ENCODE peak calls at places on chromosomes 4 and X, in ten cellular contexts. I is GM04504; V is astrocyte of the spinal cord; S is substantia nigra; P is skeletal muscle cell; Q is activated naive CD4-positive, alpha-beta T cell; B is NAMALWA; K is uterus; L is HCT116; Y is activated CD8-positive, alpha-beta memory T cell treated with anti-CD3 and anti-CD28 coated beads for 48 hours. R is an unnamed sample.

GRCh38 chrX:9171841-9172240 is 137.9 kb upstream of the FAM9B start:
- DNase-seq in B (no peak), P (no peak), Y (no peak), L (no peak), V (peak; percentile 55), Q (no peak), S (no peak), K (no peak), I (peak; percentile 54), R (no peak)

GRCh38 chr4:105061720-105062119 is 85.0 kb upstream of the TET2 start:
- DNase-seq in Y (no peak), P (no peak), I (no peak), B (no peak), V (peak; percentile 10), Q (no peak), L (no peak), K (no peak), S (no peak), R (no peak)

GRCh38 chrX:1535241-1536041 is 1.5 kb downstream of the P2RY8 start:
- DNase-seq in S (no peak), Y (peak; percentile 29), B (peak; percentile 64), K (no peak), Q (no peak), P (no peak), L (no peak), I (no peak), V (no peak), R (peak; percentile 82)

GRCh38 chr4:20017439-20017838 is 234.3 kb upstream of the SLIT2 start:
- DNase-seq in P (no peak), S (no peak), V (no peak), B (no peak), Q (no peak), L (no peak), I (no peak), K (no peak), Y (no peak), R (no peak)

GRCh38 chr4:177455591-177455990 is 13.4 kb upstream of the AGA start:
- DNase-seq in P (peak; percentile 73), Y (no peak), B (no peak), I (no peak), Q (no peak), S (no peak), V (peak; percentile 5), K (no peak), L (no peak), R (no peak)

GRCh38 chr4:177047851-177048174 is 255.1 kb upstream of the VEGFC start:
- DNase-seq in V (peak; percentile 28), Y (no peak), S (no peak), K (no peak), P (peak; percentile 4), Q (no peak), I (no peak), B (no peak), L (no peak), R (no peak)

GRCh38 chr4:712093-712492 is 6.5 kb downstream of the PCGF3 start:
- DNase-seq in Q (no peak), L (no peak), I (no peak), S (no peak), V (no peak), Y (no peak), K (no peak), B (no peak), P (no peak), R (no peak)

GRCh38 chr4:125097729-125098128 is 217.0 kb upstream of the FAT4 start:
- DNase-seq in P (no peak), I (no peak), L (no peak), Y (no peak), Q (no peak), K (no peak), V (no peak), S (no peak), B (no peak), R (no peak)

GRCh38 chr4:42642136-42642797 is 14.6 kb downstream of the ATP8A1 start:
- DNase-seq in L (no peak), P (no peak), I (no peak), S (no peak), Y (no peak), Q (no peak), K (no peak), B (peak; percentile 26), V (no peak), R (no peak)

GRCh38 chr4:170089743-170090666 is at the start of gene AADAT:
- DNase-seq in Y (no peak), Q (no peak), L (peak; percentile 73), I (peak; percentile 57), K (peak; percentile 72), V (peak; percentile 71), S (peak; percentile 73), P (no peak), B (no peak), R (no peak)

GRCh38 chr4:187302456-187302855 is 578.8 kb upstream of the FAT1 start:
- DNase-seq in P (no peak), B (no peak), K (no peak), V (no peak), S (no peak), Q (no peak), L (no peak), I (no peak), Y (no peak), R (no peak)

GRCh38 chr4:178937130-178937529 is 1494.9 kb upstream of the AGA start:
- DNase-seq in V (peak; percentile 24), L (peak; percentile 4), K (no peak), P (no peak), B (no peak), Q (no peak), I (no peak), S (no peak), Y (no peak), R (no peak)

GRCh38 chr4:111883557-111883999 is 261.7 kb upstream of the FAM241A start:
- DNase-seq in Q (no peak), S (no peak), K (no peak), L (no peak), B (no peak), P (no peak), I (peak; percentile 5), Y (no peak), V (no peak), R (no peak)

GRCh38 chr4:13584481-13584880 is 40.2 kb upstream of the NKX3-2 start:
- DNase-seq in P (no peak), K (no peak), L (no peak), Y (no peak), Q (no peak), V (no peak), I (no peak), S (no peak), B (no peak), R (no peak)

GRCh38 chr4:70838400-70838971 is 1.2 kb downstream of the GRSF1 start:
- DNase-seq in P (no peak), Q (no peak), L (no peak), S (no peak), K (peak; percentile 30), B (no peak), I (no peak), V (peak; percentile 30), Y (no peak), R (no peak)

GRCh38 chr4:61838072-61838471 is 637.9 kb downstream of the ADGRL3 start:
- DNase-seq in V (no peak), P (no peak), L (no peak), S (no peak), K (no peak), Q (no peak), B (no peak), Y (no peak), I (no peak), R (no peak)

GRCh38 chrX:149825424-149825823 is 43.7 kb downstream of the MAGEA9 start:
- DNase-seq in I (no peak), S (no peak), B (peak; percentile 53), Q (no peak), L (peak; percentile 7), Y (no peak), P (no peak), V (no peak), K (no peak), R (peak; percentile 78)

GRCh38 chr4:184397516-184398163 is 76.7 kb downstream of the IRF2 start:
- DNase-seq in Q (no peak), I (no peak), S (peak; percentile 66), V (no peak), L (no peak), B (no peak), P (no peak), Y (no peak), K (no peak), R (no peak)

GRCh38 chr4:183444953-183445543 is 612 bp downstream of the CDKN2AIP start:
- DNase-seq in V (no peak), Y (no peak), K (no peak), I (no peak), L (no peak), P (no peak), B (peak; percentile 70), Q (peak; percentile 50), S (peak; percentile 53), R (peak; percentile 62)

GRCh38 chr4:168558587-168558986 is 61.7 kb downstream of the PALLD start:
- DNase-seq in Q (no peak), Y (no peak), L (no peak), B (no peak), I (no peak), S (no peak), V (peak; percentile 55), P (no peak), K (no peak), R (no peak)

GRCh38 chrX:31279359-31279758 is 207.5 kb upstream of the FTHL17 start:
- DNase-seq in K (no peak), S (no peak), L (no peak), I (no peak), Q (no peak), B (no peak), V (no peak), Y (no peak), P (peak; percentile 47), R (no peak)